ENCODE peak calls at places on chromosome 16, in ten cellular contexts. B is AG09309; X is stimulated activated CD4-positive, alpha-beta T cell treated with anti-CD3 and anti-CD28 coated beads, Interleukin-4, amount 100 ng/mL, for 4 hours; V is endothelial cell; N is heart left ventricle; P is A549; Y is CD8-positive, alpha-beta T cell; S is retina; L is activated T-helper 1 cell treated with anti-CD3 and anti-CD28 coated beads, Interleukin-2, amount 50 U/mL, for 16 hours; H is activated CD4-positive, alpha-beta T cell treated with anti-CD3 and anti-CD28 coated beads, Interleukin-2, amount 10 ng/mL, durations not matched to agents 7 days and 5 days. U is an unnamed sample.
A peak's percentile ranks its signal among the peaks of the same experiment; 100 is the strongest.

GRCh38 chr16:87461466-87461975 is 31.3 kb downstream of the ZCCHC14 start:
- DNase-seq in B (no peak), X (no peak), V (peak; percentile 76), N (peak; percentile 65), P (peak; percentile 94), Y (no peak), S (no peak), L (no peak), H (peak; percentile 18), U (peak; percentile 96)

GRCh38 chr16:66274335-66275110 is 92.0 kb upstream of the CDH5 start:
- DNase-seq in B (no peak), X (no peak), V (no peak), N (no peak), P (peak; percentile 33), Y (no peak), S (peak; percentile 46), L (no peak), H (no peak), U (no peak)

GRCh38 chr16:66948034-66948821 is 12.8 kb upstream of the CES3 start:
- DNase-seq in B (no peak), X (no peak), V (no peak), N (no peak), P (no peak), Y (no peak), S (peak; percentile 70), L (no peak), H (no peak), U (peak; percentile 70)

GRCh38 chr16:17161034-17161433 is 309.7 kb downstream of the XYLT1 start:
- DNase-seq in B (no peak), X (no peak), V (no peak), N (no peak), P (no peak), Y (no peak), S (peak; percentile 94), L (no peak), H (no peak), U (peak; percentile 24)

GRCh38 chr16:5508371-5508770 is 410.8 kb upstream of the EEF2KMT start:
- DNase-seq in B (no peak), X (no peak), V (no peak), N (no peak), P (no peak), Y (no peak), S (no peak), L (no peak), H (no peak), U (no peak)

GRCh38 chr16:23317266-23317661 is 15.2 kb downstream of the SCNN1B start:
- DNase-seq in B (no peak), X (no peak), V (no peak), N (no peak), P (no peak), Y (no peak), S (no peak), L (no peak), H (no peak), U (no peak)

GRCh38 chr16:77113835-77114234 is 77.2 kb upstream of the MON1B start:
- DNase-seq in B (no peak), X (no peak), V (no peak), N (peak; percentile 19), P (no peak), Y (no peak), S (no peak), L (no peak), H (no peak), U (peak; percentile 27)

GRCh38 chr16:62899737-62900136 is 863.5 kb upstream of the CDH8 start:
- DNase-seq in B (no peak), X (no peak), V (no peak), N (no peak), P (no peak), Y (no peak), S (no peak), L (no peak), H (no peak), U (no peak)

GRCh38 chr16:25270577-25270976 is 12.9 kb upstream of the ZKSCAN2 start:
- DNase-seq in B (no peak), X (no peak), V (no peak), N (no peak), P (no peak), Y (no peak), S (no peak), L (no peak), H (no peak), U (no peak)

GRCh38 chr16:19001788-19002187 is 18.1 kb downstream of the TMC7 start:
- DNase-seq in B (peak; percentile 91), X (no peak), V (no peak), N (no peak), P (no peak), Y (no peak), S (no peak), L (no peak), H (no peak), U (no peak)

GRCh38 chr16:71737501-71737900 is 13.0 kb upstream of the PHLPP2 start:
- DNase-seq in B (no peak), X (no peak), V (no peak), N (no peak), P (no peak), Y (no peak), S (no peak), L (no peak), H (no peak), U (no peak)

GRCh38 chr16:58937661-58938060 is 203.5 kb upstream of the GOT2 start:
- DNase-seq in B (no peak), X (no peak), V (no peak), N (no peak), P (no peak), Y (no peak), S (no peak), L (no peak), H (no peak), U (no peak)

GRCh38 chr16:11667221-11667823 is 933 bp upstream of the SNN start:
- DNase-seq in B (no peak), X (no peak), V (no peak), N (no peak), P (no peak), Y (no peak), S (no peak), L (no peak), H (no peak), U (no peak)

GRCh38 chr16:75317101-75317522 is 65.7 kb upstream of the BCAR1 start:
- DNase-seq in B (no peak), X (no peak), V (no peak), N (peak; percentile 73), P (no peak), Y (no peak), S (no peak), L (no peak), H (no peak), U (peak; percentile 87)

GRCh38 chr16:64437706-64438329 is 684.0 kb downstream of the CDH11 start:
- DNase-seq in B (no peak), X (no peak), V (no peak), N (peak; percentile 25), P (no peak), Y (no peak), S (no peak), L (no peak), H (no peak), U (peak; percentile 79)

GRCh38 chr16:8936421-8936820 is 27.3 kb downstream of the USP7 start:
- DNase-seq in B (no peak), X (peak; percentile 80), V (peak; percentile 49), N (no peak), P (peak; percentile 69), Y (peak; percentile 62), S (no peak), L (peak; percentile 43), H (peak; percentile 82), U (peak; percentile 70)

GRCh38 chr16:6274366-6274765 is 1058.3 kb upstream of the RBFOX1 start:
- DNase-seq in B (no peak), X (no peak), V (no peak), N (no peak), P (no peak), Y (no peak), S (no peak), L (no peak), H (no peak), U (no peak)

GRCh38 chr16:70661534-70661917 is 15.2 kb downstream of the IL34 start:
- DNase-seq in B (no peak), X (no peak), V (no peak), N (no peak), P (no peak), Y (no peak), S (no peak), L (no peak), H (no peak), U (no peak)

GRCh38 chr16:592518-593306 is 2.8 kb downstream of the RAB40C start:
- DNase-seq in B (no peak), X (no peak), V (no peak), N (no peak), P (no peak), Y (no peak), S (no peak), L (no peak), H (no peak), U (peak; percentile 83)

GRCh38 chr16:3642397-3643094 is 11.9 kb upstream of the DNASE1 start:
- DNase-seq in B (no peak), X (no peak), V (no peak), N (no peak), P (no peak), Y (no peak), S (peak; percentile 45), L (no peak), H (no peak), U (peak; percentile 48)

GRCh38 chr16:30697264-30698138 is 1.5 kb upstream of the SRCAP start:
- DNase-seq in B (no peak), X (no peak), V (no peak), N (no peak), P (peak; percentile 95), Y (no peak), S (no peak), L (no peak), H (no peak), U (peak; percentile 54)

GRCh38 chr16:50396770-50397525 is 28.2 kb upstream of the BRD7 start:
- DNase-seq in B (no peak), X (no peak), V (no peak), N (no peak), P (peak; percentile 38), Y (no peak), S (no peak), L (no peak), H (no peak), U (no peak)

GRCh38 chr16:70388281-70388680 is 41.6 kb downstream of the DDX19A start:
- DNase-seq in B (no peak), X (no peak), V (no peak), N (no peak), P (no peak), Y (no peak), S (no peak), L (no peak), H (no peak), U (no peak)

GRCh38 chr16:23171234-23171948 is 11.2 kb upstream of the SCNN1G start:
- DNase-seq in B (no peak), X (no peak), V (no peak), N (no peak), P (no peak), Y (no peak), S (no peak), L (no peak), H (no peak), U (no peak)

GRCh38 chr16:58040496-58040846 is 14.9 kb downstream of the MMP15 start:
- DNase-seq in B (no peak), X (no peak), V (no peak), N (no peak), P (no peak), Y (no peak), S (no peak), L (no peak), H (no peak), U (no peak)

GRCh38 chr16:57797526-57798266 is 4.6 kb downstream of the KIFC3 start:
- DNase-seq in B (no peak), X (no peak), V (peak; percentile 56), N (no peak), P (peak; percentile 60), Y (no peak), S (peak; percentile 52), L (no peak), H (no peak), U (peak; percentile 83)

GRCh38 chr16:2483160-2483559 is 8.2 kb downstream of the TBC1D24 start:
- DNase-seq in B (no peak), X (no peak), V (no peak), N (no peak), P (no peak), Y (no peak), S (no peak), L (no peak), H (no peak), U (no peak)

GRCh38 chr16:88287219-88287618 is 95.5 kb upstream of the ZNF469 start:
- DNase-seq in B (no peak), X (no peak), V (no peak), N (no peak), P (no peak), Y (no peak), S (no peak), L (no peak), H (no peak), U (no peak)